ENCODE peak calls at places on chromosomes 13 and 19, in five cellular contexts. V is transverse colon, J is upper lobe of left lung, E is gastrocnemius medialis, S is fibroblast of lung. K is an unnamed sample. For H3K4me1, the result is how much of the 10 kb centered on the place peaks cover.

GRCh38 chr19:51621178-51621577 is 9.0 kb downstream of the SIGLEC5 start:
- DNase-seq in V (no peak), J (no peak), E (no peak), S (no peak), K (no peak)

GRCh38 chr13:50898338-50898737 is 11.3 kb upstream of the RNASEH2B start:
- DNase-seq in V (no peak), J (no peak), E (no peak), S (no peak), K (no peak)

GRCh38 chr13:108924154-108924940 is 294.9 kb downstream of the MYO16 start:
- DNase-seq in V (no peak), J (no peak), E (no peak), S (peak), K (no peak)

GRCh38 chr13:30581582-30581981 is 36.1 kb upstream of the USPL1 start:
- DNase-seq in V (no peak), J (no peak), E (no peak), S (no peak), K (no peak)

GRCh38 chr13:28582225-28582891 is 76.6 kb upstream of the POMP start:
- DNase-seq in V (no peak), J (no peak), E (no peak), S (no peak), K (no peak)

GRCh38 chr13:28449826-28450773 is 44.8 kb downstream of the FLT1 start:
- DNase-seq in V (no peak), J (no peak), E (no peak), S (no peak), K (no peak)

GRCh38 chr13:46982856-46983582 is 86.2 kb upstream of the HTR2A start:
- DNase-seq in V (peak), J (no peak), E (no peak), S (no peak), K (no peak)

GRCh38 chr13:51906581-51906980 is 44.8 kb downstream of the CCDC70 start:
- DNase-seq in V (peak), J (no peak), E (no peak), S (no peak), K (no peak)

DNA sequence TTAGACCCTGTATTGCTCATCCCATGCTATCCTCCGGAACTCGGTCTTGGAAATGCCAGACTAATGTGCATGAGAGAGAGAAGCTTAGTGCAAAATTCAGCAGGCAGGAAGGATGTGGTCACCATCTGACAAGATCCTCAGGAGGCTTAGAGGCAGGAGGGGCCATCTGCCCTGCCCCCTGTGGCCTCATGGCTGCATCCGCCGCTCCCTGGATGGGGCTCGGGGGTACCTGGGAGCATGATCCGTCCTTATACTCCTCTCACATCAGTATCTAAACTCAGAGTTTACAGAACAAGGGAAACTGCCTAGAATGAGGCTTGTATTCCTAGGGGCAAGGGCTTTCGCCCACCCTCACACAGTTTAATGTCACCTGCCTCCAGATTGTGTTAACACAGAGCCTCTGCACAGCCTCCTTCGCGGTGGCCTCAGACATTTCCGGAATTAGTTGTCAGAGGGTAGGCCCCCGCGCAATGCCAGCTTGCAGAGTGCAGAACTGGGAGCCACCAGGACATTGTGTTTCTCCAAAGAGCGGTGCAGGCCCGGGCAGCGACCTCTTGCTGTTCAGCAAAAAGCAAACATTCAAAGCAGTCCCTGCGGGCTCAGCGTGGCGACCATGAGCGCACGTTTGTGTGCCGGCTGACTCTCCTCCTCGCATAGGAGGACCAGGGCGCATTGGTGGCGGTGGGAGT is 39.2 kb downstream of the GPR12 start:
- DNase-seq in V (peak), J (no peak), E (no peak), S (no peak), K (peak)
- TF ChIP-seq CTCF in V (no peak), J (no peak), E (no peak), S (no peak), K (no peak)

GRCh38 chr19:47649588-47649987 is 40.7 kb downstream of the BICRA start:
- DNase-seq in V (no peak), J (no peak), E (no peak), S (no peak), K (no peak)
- H3K4me3 ChIP-seq in V (no peak), J (no peak), E (no peak), S (no peak), K (no peak)

GRCh38 chr19:31389874-31390273 is 40.6 kb upstream of the TSHZ3 start:
- DNase-seq in V (no peak), J (peak), E (no peak), S (no peak), K (no peak)
- H3K4me1 ChIP-seq in V (under half), J (under half), E (under half), S (under half), K (under half)

GRCh38 chr19:49862411-49863253 is 4.7 kb downstream of the PNKP start:
- DNase-seq in V (no peak), J (peak), E (no peak), S (no peak), K (no peak)
- TF ChIP-seq CTCF in V (no peak), J (no peak), E (no peak), S (no peak), K (no peak)

K was measured in psoas muscle.